ENCODE peak calls at places on chromosomes 2 and 18, in six cellular contexts. K, R, D, O, I and X are unnamed samples.

GRCh38 chr2:121343191-121343590 is 58.2 kb upstream of the TFCP2L1 start:
- DNase-seq in K (no peak), R (no peak), D (no peak), O (no peak), I (no peak), X (no peak)

GRCh38 chr2:47072018-47072691 is 83.0 kb downstream of the STPG4 start:
- DNase-seq in K (peak), R (peak), D (peak), O (no peak), I (no peak), X (no peak)

GRCh38 chr2:227717687-227718567 is at the start of gene SLC19A3:
- DNase-seq in K (peak), R (peak), D (peak), O (peak), I (peak), X (peak)

GRCh38 chr18:22483407-22483806 is 65.7 kb upstream of the CTAGE1 start:
- DNase-seq in K (no peak), R (no peak), D (no peak), O (no peak), I (no peak), X (no peak)

GRCh38 chr2:171365232-171365631 is 68.6 kb downstream of the METTL8 start:
- DNase-seq in K (no peak), R (no peak), D (peak), O (no peak), I (peak), X (peak)

GRCh38 chr2:237593596-237594310 is 3.2 kb upstream of the RAB17 start:
- DNase-seq in K (no peak), R (no peak), D (no peak), O (no peak), I (no peak), X (no peak)

GRCh38 chr18:40904295-40904694 is 1050.7 kb upstream of the PIK3C3 start:
- DNase-seq in K (no peak), R (peak), D (no peak), O (no peak), I (no peak), X (no peak)

GRCh38 chr2:50746526-50746925 is 285.4 kb downstream of the NRXN1 start:
- DNase-seq in K (peak), R (peak), D (peak), O (no peak), I (no peak), X (peak)

GRCh38 chr2:233982421-233983121 is 65.4 kb downstream of the TRPM8 start:
- DNase-seq in K (peak), R (peak), D (peak), O (no peak), I (peak), X (peak)

GRCh38 chr2:174485763-174486613 is 841 bp downstream of the GPR155 start:
- DNase-seq in K (peak), R (peak), D (peak), O (no peak), I (no peak), X (peak)

GRCh38 chr2:176115883-176116813 is at the start of gene HOXD10:
- DNase-seq in K (no peak), R (no peak), D (no peak), O (no peak), I (no peak), X (no peak)

DNA sequence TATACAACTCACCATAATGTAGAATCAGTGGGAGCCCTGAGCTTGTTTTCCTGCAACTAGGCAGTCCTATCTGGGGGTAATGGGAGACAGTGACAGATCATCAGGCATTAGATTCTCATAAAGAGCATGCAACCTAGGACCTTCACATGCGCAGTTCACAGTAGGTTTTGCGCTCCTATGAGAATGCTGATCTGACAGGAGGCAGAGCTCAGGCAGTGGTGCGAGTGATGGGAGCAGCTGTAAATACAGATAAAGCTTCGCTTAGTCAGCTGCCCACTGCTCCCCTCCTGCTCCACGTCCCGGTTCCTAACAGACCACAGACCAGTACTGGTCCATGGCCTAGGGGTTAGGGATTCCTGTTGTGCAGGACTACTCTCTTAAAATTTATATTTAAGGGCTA is 255.3 kb upstream of the POU3F3 start:
- DNase-seq in K (no peak), R (no peak), D (no peak), O (no peak), I (no peak), X (no peak)
- H3K4me3 ChIP-seq in K (no peak), R (no peak), D (no peak), O (no peak), I (no peak), X (no peak)

DNA sequence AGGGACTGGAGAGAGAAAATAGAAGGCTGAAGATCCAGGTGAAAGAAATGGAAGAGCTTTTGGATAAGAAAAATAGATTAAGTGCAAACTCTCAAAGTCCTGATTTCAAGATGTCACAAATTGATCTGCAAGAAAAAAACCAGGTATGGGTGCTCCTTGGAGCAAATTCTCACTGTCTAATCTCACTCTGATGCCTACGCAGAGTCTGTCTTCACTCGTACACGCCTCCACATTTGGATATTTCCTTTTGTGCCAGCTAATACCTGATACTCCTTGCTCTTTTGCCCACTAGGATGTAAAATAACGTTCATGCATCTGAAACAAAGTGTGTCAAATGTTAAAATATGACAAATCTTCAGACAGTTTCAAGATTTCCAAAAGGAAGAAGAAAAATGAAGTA is 99.4 kb downstream of the CCDC102B start:
- DNase-seq in K (no peak), R (no peak), D (no peak), O (no peak), I (no peak), X (no peak)
- TF ChIP-seq CTCF in K (no peak), R (no peak), D (no peak), O (no peak), I (no peak), X (no peak)

GRCh38 chr2:9192712-9193111 is 13.9 kb upstream of the ASAP2 start:
- DNase-seq in K (no peak), R (no peak), D (no peak), O (no peak), I (no peak), X (no peak)

GRCh38 chr2:9189901-9190300 is 16.7 kb upstream of the ASAP2 start:
- DNase-seq in K (no peak), R (no peak), D (peak), O (no peak), I (no peak), X (no peak)

GRCh38 chr2:9188823-9189222 is 17.8 kb upstream of the ASAP2 start:
- DNase-seq in K (no peak), R (no peak), D (no peak), O (no peak), I (no peak), X (no peak)

GRCh38 chr2:9194352-9194751 is 12.3 kb upstream of the ASAP2 start:
- DNase-seq in K (no peak), R (no peak), D (no peak), O (no peak), I (no peak), X (no peak)

DNA sequence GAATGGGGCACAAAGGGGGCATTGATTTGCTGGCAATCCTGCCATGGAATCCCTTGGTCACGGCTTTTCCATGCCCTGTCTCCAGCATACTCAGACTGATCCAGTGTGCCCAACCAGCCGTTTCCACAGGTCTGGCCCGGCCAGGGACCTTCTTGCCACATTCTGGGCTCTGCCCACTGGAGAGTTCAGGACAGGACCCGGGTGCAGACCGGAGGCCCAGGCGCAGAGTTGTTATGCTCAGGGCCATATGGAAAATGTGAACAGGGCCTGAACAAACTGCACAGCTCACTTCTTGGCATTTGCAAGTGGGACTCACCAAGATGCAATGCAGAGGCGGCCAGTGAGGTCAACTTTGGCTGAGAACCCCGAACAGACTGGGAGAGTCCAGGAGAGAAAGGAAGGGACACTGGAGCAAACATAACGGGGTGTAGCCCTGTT is 15.5 kb upstream of the ASAP2 start:
- DNase-seq in K (peak), R (peak), D (peak), O (no peak), I (no peak), X (no peak)
- H3K4me3 ChIP-seq in K (no peak), R (no peak), D (no peak), O (no peak), I (no peak), X (no peak)

GRCh38 chr18:74063552-74063951 is 84.1 kb downstream of the FBXO15 start:
- DNase-seq in K (no peak), R (no peak), D (no peak), O (no peak), I (no peak), X (no peak)

GRCh38 chr18:74065366-74065765 is 82.3 kb downstream of the FBXO15 start:
- DNase-seq in K (no peak), R (no peak), D (no peak), O (no peak), I (no peak), X (no peak)

GRCh38 chr18:74064510-74064909 is 83.1 kb downstream of the FBXO15 start:
- DNase-seq in K (no peak), R (no peak), D (no peak), O (no peak), I (no peak), X (no peak)

GRCh38 chr18:74062037-74062436 is 85.6 kb downstream of the FBXO15 start:
- DNase-seq in K (no peak), R (no peak), D (no peak), O (no peak), I (no peak), X (no peak)

GRCh38 chr18:74063023-74063422 is 84.6 kb downstream of the FBXO15 start:
- DNase-seq in K (no peak), R (no peak), D (no peak), O (no peak), I (no peak), X (no peak)
- TF ChIP-seq CTCF in K (no peak), R (no peak), D (no peak), O (peak), I (no peak), X (no peak)

GRCh38 chr2:137287934-137288639 is 522.7 kb downstream of the THSD7B start:
- DNase-seq in K (no peak), R (no peak), D (no peak), O (no peak), I (no peak), X (peak)

GRCh38 chr2:137291810-137292209 is 526.5 kb downstream of the THSD7B start:
- DNase-seq in K (no peak), R (no peak), D (no peak), O (no peak), I (no peak), X (no peak)
- H3K4me3 ChIP-seq in K (no peak), R (no peak), D (no peak), O (no peak), I (no peak), X (no peak)

GRCh38 chr2:17255071-17255470 is 263.2 kb downstream of the RAD51AP2 start:
- DNase-seq in K (no peak), R (no peak), D (no peak), O (no peak), I (no peak), X (no peak)

GRCh38 chr2:17262854-17263253 is 255.4 kb downstream of the RAD51AP2 start:
- DNase-seq in K (no peak), R (no peak), D (no peak), O (no peak), I (no peak), X (no peak)

GRCh38 chr2:17257194-17257909 is 260.9 kb downstream of the RAD51AP2 start:
- DNase-seq in K (no peak), R (peak), D (peak), O (no peak), I (no peak), X (peak)

GRCh38 chr2:17254421-17254820 is 263.8 kb downstream of the RAD51AP2 start:
- DNase-seq in K (no peak), R (no peak), D (no peak), O (no peak), I (no peak), X (peak)

GRCh38 chr2:17259613-17260012 is 258.6 kb downstream of the RAD51AP2 start:
- DNase-seq in K (no peak), R (no peak), D (no peak), O (no peak), I (no peak), X (no peak)
- TF ChIP-seq CTCF in K (no peak), R (no peak), D (no peak), O (no peak), I (no peak), X (no peak)

GRCh38 chr18:37741012-37741586 is 175.5 kb upstream of the CELF4 start:
- DNase-seq in K (no peak), R (no peak), D (no peak), O (no peak), I (no peak), X (no peak)
- H3K4me3 ChIP-seq in K (no peak), R (no peak), D (no peak), O (no peak), I (no peak), X (no peak)

GRCh38 chr18:12305930-12306629 is 2.0 kb upstream of the TUBB6 start:
- DNase-seq in K (no peak), R (no peak), D (no peak), O (no peak), I (no peak), X (no peak)

GRCh38 chr18:12307871-12308385 is at the start of gene TUBB6:
- DNase-seq in K (peak), R (peak), D (peak), O (peak), I (no peak), X (peak)

GRCh38 chr18:12306752-12307151 is 1.3 kb upstream of the TUBB6 start:
- DNase-seq in K (no peak), R (no peak), D (no peak), O (no peak), I (no peak), X (no peak)

GRCh38 chr18:12308386-12309100 is 502 bp downstream of the TUBB6 start:
- DNase-seq in K (peak), R (peak), D (peak), O (peak), I (no peak), X (peak)

GRCh38 chr18:12307251-12307736 is 747 bp upstream of the TUBB6 start:
- DNase-seq in K (peak), R (peak), D (peak), O (no peak), I (no peak), X (peak)
- TF ChIP-seq CTCF in K (peak), R (peak), D (no peak), O (no peak), I (no peak), X (peak)

DNA sequence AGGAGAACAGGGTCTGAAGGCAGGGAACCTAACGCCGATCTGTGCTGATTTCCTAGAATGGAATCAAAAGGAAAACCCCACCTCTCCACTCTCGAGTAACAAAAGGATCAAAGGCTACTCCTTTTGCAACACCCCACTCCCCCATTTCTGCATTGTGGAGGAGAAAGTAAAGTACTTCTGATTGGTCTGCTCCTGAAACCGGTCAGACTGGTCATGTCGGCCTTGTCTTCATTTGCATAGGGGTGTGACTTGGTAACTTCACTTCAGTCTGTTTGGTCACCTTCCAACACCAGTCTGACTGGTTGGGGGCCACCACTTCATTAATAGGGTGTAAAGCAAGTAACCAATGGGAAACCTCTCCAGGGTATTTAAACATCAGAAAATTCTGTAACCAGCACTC is 771.9 kb downstream of the ERBB4 start:
- DNase-seq in K (no peak), R (no peak), D (no peak), O (no peak), I (no peak), X (peak)
- H3K4me3 ChIP-seq in K (no peak), R (no peak), D (no peak), O (no peak), I (no peak), X (peak)